ENCODE peak calls at places on chromosomes 6 and 20, in five cellular contexts. N is progenitor cell of endocrine pancreas, J is heart right ventricle, U is dorsolateral prefrontal cortex, Q is stomach. M is an unnamed sample.

GRCh38 chr6:34386316-34387137 is 5.9 kb downstream of the NUDT3 start:
- DNase-seq in N (no peak), J (no peak), U (no peak), Q (no peak), M (no peak)

GRCh38 chr20:4157516-4157915 is 142.2 kb upstream of the RNF24 start:
- DNase-seq in N (no peak), J (no peak), U (no peak), Q (no peak), M (no peak)

GRCh38 chr20:45347297-45347935 is 808 bp downstream of the SDC4 start:
- DNase-seq in N (no peak), J (no peak), U (no peak), Q (peak; percentile 36), M (no peak)

GRCh38 chr6:53956068-53956711 is 155.1 kb upstream of the MLIP start:
- DNase-seq in N (peak; percentile 44), J (peak; percentile 68), U (peak; percentile 72), Q (peak; percentile 77), M (peak; percentile 72)

GRCh38 chr6:111069722-111070406 is 17.4 kb upstream of the SLC16A10 start:
- DNase-seq in N (no peak), J (no peak), U (no peak), Q (no peak), M (no peak)

GRCh38 chr20:10079964-10080363 is 45.2 kb downstream of the ANKEF1 start:
- DNase-seq in N (no peak), J (no peak), U (no peak), Q (no peak), M (no peak)

GRCh38 chr20:63071541-63072181 is 64.9 kb upstream of the BHLHE23 start:
- DNase-seq in N (no peak), J (no peak), U (no peak), Q (no peak), M (no peak)

GRCh38 chr20:7094438-7094997 is 327.0 kb downstream of the BMP2 start:
- DNase-seq in N (no peak), J (peak; percentile 6), U (peak; percentile 5), Q (no peak), M (no peak)

GRCh38 chr6:108655840-108656650 is 95.3 kb downstream of the FOXO3 start:
- DNase-seq in N (no peak), J (peak; percentile 38), U (no peak), Q (no peak), M (no peak)

GRCh38 chr6:139841794-139842215 is 467.4 kb upstream of the CITED2 start:
- DNase-seq in N (no peak), J (no peak), U (no peak), Q (no peak), M (no peak)

GRCh38 chr6:21355638-21356037 is 237.9 kb upstream of the SOX4 start:
- DNase-seq in N (no peak), J (no peak), U (no peak), Q (no peak), M (no peak)

GRCh38 chr6:29631860-29632731 is 887 bp downstream of the GABBR1 start:
- DNase-seq in N (peak; percentile 47), J (peak; percentile 62), U (peak; percentile 71), Q (peak; percentile 54), M (no peak)

GRCh38 chr6:9516207-9516606 is 898.7 kb downstream of the TFAP2A start:
- DNase-seq in N (no peak), J (no peak), U (no peak), Q (peak; percentile 29), M (no peak)

GRCh38 chr6:144568241-144568640 is 283.1 kb downstream of the UTRN start:
- DNase-seq in N (no peak), J (no peak), U (no peak), Q (no peak), M (no peak)

GRCh38 chr20:53654932-53655674 is 61.5 kb upstream of the ZNF217 start:
- DNase-seq in N (no peak), J (no peak), U (no peak), Q (peak; percentile 51), M (peak; percentile 60)

GRCh38 chr6:107110200-107110599 is 5.1 kb downstream of the BEND3 start:
- DNase-seq in N (no peak), J (no peak), U (no peak), Q (no peak), M (no peak)

GRCh38 chr6:89895273-89895874 is 1.1 kb downstream of the GJA10 start:
- DNase-seq in N (peak; percentile 67), J (peak; percentile 20), U (no peak), Q (no peak), M (no peak)

GRCh38 chr6:168088161-168089106 is 9.4 kb upstream of the FRMD1 start:
- DNase-seq in N (no peak), J (peak; percentile 48), U (no peak), Q (peak; percentile 44), M (no peak)

GRCh38 chr20:19835533-19836222 is 77.6 kb downstream of the RIN2 start:
- DNase-seq in N (no peak), J (peak; percentile 68), U (peak; percentile 74), Q (no peak), M (no peak)

GRCh38 chr20:64065973-64066341 is 3.0 kb downstream of the TCEA2 start:
- DNase-seq in N (no peak), J (no peak), U (no peak), Q (no peak), M (no peak)

GRCh38 chr20:59363094-59363493 is 62.7 kb downstream of the EDN3 start:
- DNase-seq in N (no peak), J (no peak), U (no peak), Q (no peak), M (no peak)

GRCh38 chr20:20814685-20815084 is 102.2 kb upstream of the RALGAPA2 start:
- DNase-seq in N (no peak), J (no peak), U (no peak), Q (no peak), M (no peak)

GRCh38 chr6:148855744-148856143 is 108.9 kb downstream of the UST start:
- DNase-seq in N (no peak), J (no peak), U (no peak), Q (no peak), M (no peak)

GRCh38 chr20:62914970-62915457 is 11.3 kb downstream of the DIDO1 start:
- DNase-seq in N (no peak), J (peak; percentile 58), U (no peak), Q (no peak), M (no peak)

GRCh38 chr20:11881453-11881852 is 36.2 kb upstream of the BTBD3 start:
- DNase-seq in N (no peak), J (no peak), U (no peak), Q (no peak), M (no peak)

GRCh38 chr6:32047855-32048766 is 9.9 kb downstream of the CYP21A2 start:
- DNase-seq in N (peak; percentile 68), J (peak; percentile 64), U (peak; percentile 51), Q (peak; percentile 80), M (peak; percentile 39)

GRCh38 chr6:37160922-37161778 is 8.8 kb upstream of the PIM1 start:
- DNase-seq in N (no peak), J (no peak), U (no peak), Q (no peak), M (no peak)

GRCh38 chr20:19881990-19882389 is 123.9 kb downstream of the RIN2 start:
- DNase-seq in N (no peak), J (no peak), U (no peak), Q (no peak), M (no peak)

GRCh38 chr6:133705731-133706130 is 183.2 kb upstream of the TCF21 start:
- DNase-seq in N (no peak), J (no peak), U (no peak), Q (no peak), M (no peak)

GRCh38 chr20:31751126-31751525 is 12.0 kb downstream of the TPX2 start:
- DNase-seq in N (no peak), J (peak; percentile 37), U (no peak), Q (no peak), M (no peak)

GRCh38 chr6:170160031-170160627 is 130.7 kb downstream of the DLL1 start:
- DNase-seq in N (no peak), J (no peak), U (no peak), Q (no peak), M (peak; percentile 43)